ENCODE peak calls at places on chromosomes 3 and 15, in five cellular contexts. R is fibroblast of villous mesenchyme, G is heart right ventricle, H is cardiac fibroblast, U is cardiac muscle cell. Y is an unnamed sample.

GRCh38 chr3:128556949-128557348 is 63.9 kb upstream of the GATA2 start:
- DNase-seq in U (no peak), H (no peak), R (no peak), G (no peak), Y (no peak)

GRCh38 chr3:155554777-155555445 is 190.0 kb downstream of the PLCH1 start:
- DNase-seq in H (no peak), R (no peak), U (no peak), G (no peak), Y (no peak)

GRCh38 chr15:88315221-88315878 is 58.8 kb upstream of the NTRK3 start:
- DNase-seq in G (no peak), H (no peak), U (no peak), R (no peak), Y (no peak)

GRCh38 chr3:27596334-27596841 is 112.2 kb upstream of the SLC4A7 start:
- DNase-seq in R (peak), G (no peak), U (peak), H (peak), Y (no peak)

GRCh38 chr3:183185696-183186095 is 23.2 kb upstream of the LAMP3 start:
- DNase-seq in R (peak), U (peak), H (peak), G (no peak), Y (no peak)

GRCh38 chr15:80436511-80437307 is 32.5 kb downstream of the ARNT2 start:
- DNase-seq in U (no peak), G (no peak), H (no peak), R (no peak), Y (no peak)

GRCh38 chr15:59347915-59348314 is 24.8 kb downstream of the MYO1E start:
- DNase-seq in R (no peak), G (no peak), H (no peak), U (no peak), Y (no peak)

GRCh38 chr15:86608461-86608860 is 528.8 kb downstream of the AGBL1 start:
- DNase-seq in U (no peak), R (peak), G (peak), H (peak), Y (no peak)

GRCh38 chr3:128435561-128435960 is 31.1 kb downstream of the DNAJB8 start:
- DNase-seq in R (no peak), G (no peak), U (no peak), H (no peak), Y (no peak)

GRCh38 chr3:184308744-184309143 is 5.7 kb upstream of the EIF4G1 start:
- DNase-seq in G (no peak), R (no peak), H (no peak), U (no peak), Y (no peak)

GRCh38 chr3:159263750-159264561 is 462.1 kb downstream of the MFSD1 start:
- DNase-seq in H (peak), R (peak), G (no peak), U (peak), Y (peak)

GRCh38 chr15:83733206-83733605 is 79.3 kb downstream of the ADAMTSL3 start:
- DNase-seq in U (peak), H (peak), G (no peak), R (no peak), Y (no peak)

GRCh38 chr3:48788544-48789162 is 59.0 kb downstream of the PRKAR2A start:
- DNase-seq in R (no peak), H (no peak), U (no peak), G (no peak), Y (no peak)

GRCh38 chr3:53153914-53154434 is 7.0 kb upstream of the PRKCD start:
- DNase-seq in H (no peak), R (no peak), U (no peak), G (no peak), Y (no peak)

GRCh38 chr3:17500618-17501017 is 241.8 kb downstream of the TBC1D5 start:
- DNase-seq in H (no peak), R (no peak), U (no peak), G (no peak), Y (no peak)

GRCh38 chr3:160210799-160211221 is 14.4 kb upstream of the C3orf80 start:
- DNase-seq in R (peak), G (no peak), H (peak), U (peak), Y (no peak)

GRCh38 chr3:42661593-42662022 is 8.1 kb downstream of the ZBTB47 start:
- DNase-seq in G (no peak), H (no peak), R (no peak), U (no peak), Y (no peak)
- TF ChIP-seq CTCF in G (no peak), H (no peak), R (no peak), U (no peak), Y (no peak)

GRCh38 chr3:177379045-177379444 is 181.8 kb upstream of the TBL1XR1 start:
- DNase-seq in G (no peak), R (no peak), U (no peak), H (no peak), Y (no peak)
- TF ChIP-seq CTCF in G (no peak), R (no peak), U (no peak), H (no peak), Y (no peak)

DNA sequence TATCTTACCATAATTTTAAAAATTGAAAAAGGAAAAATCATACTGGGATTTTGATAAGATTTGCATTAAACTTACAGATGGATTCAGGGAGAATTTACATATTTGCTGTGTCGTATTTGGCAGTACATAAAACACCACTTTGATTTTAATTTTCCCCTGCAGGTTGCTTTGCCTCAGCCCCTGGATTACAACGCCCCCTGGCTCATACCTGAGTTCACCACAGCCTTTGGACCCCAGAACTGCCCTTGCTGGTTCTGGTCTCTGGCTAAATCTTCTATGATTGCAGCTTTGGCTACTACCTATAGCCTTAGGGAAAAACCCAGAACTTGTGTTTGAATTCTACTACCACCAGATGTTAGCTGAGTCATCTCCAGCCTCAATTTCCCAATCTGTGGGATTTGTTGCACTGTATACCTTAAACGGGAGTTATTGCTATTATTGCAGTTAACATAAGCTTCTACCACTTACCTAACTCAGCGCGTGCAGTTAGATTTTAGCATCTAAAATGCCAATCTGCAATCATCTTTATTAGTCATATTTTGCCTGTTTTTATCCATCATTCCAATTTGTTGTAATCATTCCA is 315.7 kb upstream of the GADL1 start:
- DNase-seq in R (no peak), U (no peak), G (no peak), H (no peak), Y (no peak)
- TF ChIP-seq CTCF in R (peak), U (peak), G (no peak), H (no peak), Y (no peak)

GRCh38 chr3:153906366-153906765 is 214.8 kb upstream of the ARHGEF26 start:
- DNase-seq in H (no peak), R (no peak), U (no peak), G (no peak), Y (no peak)

GRCh38 chr3:153901152-153901551 is 220.0 kb upstream of the ARHGEF26 start:
- DNase-seq in U (no peak), G (no peak), R (no peak), H (no peak), Y (no peak)

GRCh38 chr3:153901991-153902390 is 219.2 kb upstream of the ARHGEF26 start:
- DNase-seq in H (no peak), R (no peak), G (no peak), U (no peak), Y (no peak)

GRCh38 chr3:153897842-153898241 is 223.3 kb upstream of the ARHGEF26 start:
- DNase-seq in U (no peak), G (no peak), H (no peak), R (no peak), Y (no peak)

DNA sequence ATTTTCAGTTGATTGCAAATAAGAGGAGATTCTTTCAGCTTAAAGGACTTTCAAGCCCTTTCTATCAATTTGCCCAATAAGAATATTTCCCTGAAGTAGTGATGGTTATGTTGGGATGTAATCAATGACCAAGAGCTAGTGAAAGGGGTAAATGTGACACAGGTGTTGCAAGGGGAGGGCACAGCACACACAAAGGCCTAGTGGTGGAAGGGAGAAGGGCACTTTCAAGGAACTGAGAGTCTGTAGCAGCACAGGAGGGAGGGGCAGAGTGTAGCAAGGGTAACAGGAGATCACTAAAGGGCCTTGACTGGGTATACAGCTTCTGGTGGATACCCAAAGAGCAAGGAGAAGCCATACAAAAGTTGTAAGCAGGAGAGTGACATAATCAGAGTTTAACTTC is 217.8 kb upstream of the ARHGEF26 start:
- DNase-seq in R (no peak), G (no peak), U (no peak), H (no peak), Y (no peak)
- TF ChIP-seq CTCF in R (no peak), G (no peak), U (no peak), H (no peak), Y (peak)

Y was measured in neural crest cell.